ENCODE peak calls at places on chromosomes 16 and 17, in four cellular contexts. O, K, R and E are unnamed samples. For H3K36me3 and H3K4me1, the result is how much of the 10 kb centered on the place peaks cover.

GRCh38 chr16:75532791-75533190 is 3.1 kb downstream of the CHST5 start:
- DNase-seq in R (no peak), O (no peak), K (no peak), E (no peak)

GRCh38 chr16:12228607-12229499 is 252.3 kb downstream of the SNX29 start:
- DNase-seq in K (no peak), O (peak), R (peak), E (peak)

GRCh38 chr16:83420206-83420760 is 387.5 kb upstream of the HSBP1 start:
- DNase-seq in O (peak), K (no peak), R (peak), E (no peak)

GRCh38 chr17:30172560-30172959 is 55.9 kb downstream of the NSRP1 start:
- DNase-seq in R (no peak), O (no peak), K (no peak), E (no peak)

GRCh38 chr16:56422896-56423441 is 2.4 kb downstream of the AMFR start:
- DNase-seq in R (no peak), K (no peak), O (no peak), E (no peak)

GRCh38 chr16:65254144-65254543 is 132.3 kb upstream of the CDH11 start:
- DNase-seq in K (no peak), O (no peak), R (no peak), E (no peak)

GRCh38 chr17:13587487-13588338 is 14.0 kb downstream of the HS3ST3A1 start:
- DNase-seq in R (no peak), K (no peak), O (peak), E (no peak)

GRCh38 chr16:73170587-73170986 is 122.7 kb upstream of the ZFHX3 start:
- DNase-seq in O (no peak), K (no peak), R (no peak), E (no peak)

GRCh38 chr16:22375117-22375962 is 921 bp upstream of the CDR2 start:
- DNase-seq in R (no peak), O (peak), K (no peak), E (no peak)

GRCh38 chr16:21638573-21638975 is 13.8 kb downstream of the IGSF6 start:
- DNase-seq in R (no peak), K (no peak), O (peak), E (no peak)

GRCh38 chr17:1360975-1361374 is 39.0 kb downstream of the YWHAE start:
- DNase-seq in O (no peak), R (no peak), K (no peak), E (no peak)

GRCh38 chr16:15919331-15919730 is 30.1 kb upstream of the ABCC1 start:
- DNase-seq in K (no peak), O (peak), R (no peak), E (no peak)

GRCh38 chr17:17533901-17534441 is 37.8 kb upstream of the RASD1 start:
- DNase-seq in O (no peak), R (no peak), K (no peak), E (no peak)

GRCh38 chr16:775236-775796 is 12.9 kb downstream of the RPUSD1 start:
- DNase-seq in K (no peak), O (no peak), R (no peak), E (no peak)

GRCh38 chr17:144936-145670 is 7.7 kb downstream of the SCGB1C2 start:
- DNase-seq in R (no peak), O (no peak), K (no peak), E (no peak)

GRCh38 chr16:27660507-27660906 is 110.6 kb downstream of the KATNIP start:
- DNase-seq in O (no peak), K (no peak), R (no peak), E (no peak)

GRCh38 chr17:76458580-76459490 is 5.9 kb upstream of the UBE2O start:
- DNase-seq in R (peak), O (peak), K (no peak), E (no peak)

GRCh38 chr16:86901483-86901882 is 323.1 kb downstream of the FOXL1 start:
- DNase-seq in R (no peak), K (no peak), O (peak), E (no peak)

GRCh38 chr16:1786242-1787055 is 3.7 kb downstream of the NUBP2 start:
- DNase-seq in K (no peak), O (no peak), R (no peak), E (no peak)

GRCh38 chr16:84777435-84777834 is 42.4 kb upstream of the CRISPLD2 start:
- DNase-seq in K (no peak), O (no peak), R (no peak), E (no peak)

GRCh38 chr16:1054660-1055556 is 17.6 kb upstream of the SSTR5 start:
- DNase-seq in K (peak), O (peak), R (peak), E (no peak)

GRCh38 chr17:31369266-31369665 is 22.2 kb upstream of the RAB11FIP4 start:
- DNase-seq in O (no peak), K (no peak), R (no peak), E (no peak)

GRCh38 chr17:31364012-31364411 is 27.5 kb upstream of the RAB11FIP4 start:
- DNase-seq in R (no peak), O (no peak), K (no peak), E (no peak)

GRCh38 chr17:31371511-31372097 is 19.9 kb upstream of the RAB11FIP4 start:
- DNase-seq in O (peak), R (no peak), K (no peak), E (no peak)

GRCh38 chr17:31366088-31366487 is 25.4 kb upstream of the RAB11FIP4 start:
- DNase-seq in O (no peak), K (no peak), R (no peak), E (no peak)
- H3K36me3 ChIP-seq in O (under half), K (half or more), R (under half), E (under half)

GRCh38 chr16:89707695-89708094 is 6.2 kb upstream of the SPATA2L start:
- DNase-seq in K (no peak), R (no peak), O (no peak), E (no peak)
- H3K4me3 ChIP-seq in K (no peak), R (no peak), O (no peak), E (no peak)

GRCh38 chr17:35972066-35972465 is 9.2 kb downstream of the CCL16 start:
- DNase-seq in O (no peak), R (no peak), K (no peak), E (no peak)
- H3K4me1 ChIP-seq in O (under half), R (under half), K (under half), E (under half)

GRCh38 chr17:7862692-7863437 is 5.1 kb downstream of the CYB5D1 start:
- DNase-seq in R (no peak), K (peak), O (peak), E (no peak)

GRCh38 chr17:7864995-7865650 is 7.3 kb downstream of the CYB5D1 start:
- DNase-seq in K (no peak), O (no peak), R (no peak), E (no peak)

GRCh38 chr17:7873051-7873450 is 15.2 kb downstream of the CYB5D1 start:
- DNase-seq in R (no peak), O (no peak), K (no peak), E (no peak)

DNA sequence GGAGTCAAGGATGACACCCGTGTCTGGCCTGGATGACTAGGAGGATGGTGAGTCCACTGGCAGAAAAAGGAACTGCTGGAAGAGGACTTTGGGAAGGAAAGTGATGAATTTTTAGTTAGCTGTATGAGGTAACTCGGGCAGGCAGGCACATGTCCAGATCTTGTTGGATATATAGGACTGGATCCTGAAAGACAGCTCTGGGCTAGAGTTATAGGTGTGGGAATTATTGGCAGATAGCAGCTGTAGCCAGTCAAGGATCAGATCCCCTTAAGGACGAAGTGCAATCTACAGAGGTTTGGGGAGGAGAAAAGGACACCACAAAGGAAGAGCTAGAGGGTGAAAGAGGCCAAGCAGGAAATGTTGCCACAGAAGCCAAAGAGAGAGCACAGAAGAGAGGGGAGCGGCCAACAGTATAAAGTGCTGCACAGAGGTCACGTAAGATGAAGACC is 10.1 kb downstream of the CYB5D1 start:
- DNase-seq in R (no peak), K (no peak), O (no peak), E (no peak)
- H3K36me3 ChIP-seq in R (under half), K (under half), O (under half), E (under half)

GRCh38 chr17:79676796-79677195 is 53.9 kb upstream of the ENPP7 start:
- DNase-seq in O (no peak), K (no peak), R (no peak), E (no peak)

GRCh38 chr17:79677646-79678045 is 53.1 kb upstream of the ENPP7 start:
- DNase-seq in R (no peak), O (no peak), K (no peak), E (no peak)

GRCh38 chr17:79678856-79679255 is 51.9 kb upstream of the ENPP7 start:
- DNase-seq in O (no peak), R (no peak), K (no peak), E (no peak)

GRCh38 chr17:79679631-79680340 is 51.0 kb upstream of the ENPP7 start:
- DNase-seq in K (no peak), R (no peak), O (no peak), E (no peak)

GRCh38 chr17:79678091-79678731 is 52.5 kb upstream of the ENPP7 start:
- DNase-seq in O (no peak), K (no peak), R (no peak), E (no peak)
- H3K4me3 ChIP-seq in O (no peak), K (no peak), R (no peak), E (no peak)

DNA sequence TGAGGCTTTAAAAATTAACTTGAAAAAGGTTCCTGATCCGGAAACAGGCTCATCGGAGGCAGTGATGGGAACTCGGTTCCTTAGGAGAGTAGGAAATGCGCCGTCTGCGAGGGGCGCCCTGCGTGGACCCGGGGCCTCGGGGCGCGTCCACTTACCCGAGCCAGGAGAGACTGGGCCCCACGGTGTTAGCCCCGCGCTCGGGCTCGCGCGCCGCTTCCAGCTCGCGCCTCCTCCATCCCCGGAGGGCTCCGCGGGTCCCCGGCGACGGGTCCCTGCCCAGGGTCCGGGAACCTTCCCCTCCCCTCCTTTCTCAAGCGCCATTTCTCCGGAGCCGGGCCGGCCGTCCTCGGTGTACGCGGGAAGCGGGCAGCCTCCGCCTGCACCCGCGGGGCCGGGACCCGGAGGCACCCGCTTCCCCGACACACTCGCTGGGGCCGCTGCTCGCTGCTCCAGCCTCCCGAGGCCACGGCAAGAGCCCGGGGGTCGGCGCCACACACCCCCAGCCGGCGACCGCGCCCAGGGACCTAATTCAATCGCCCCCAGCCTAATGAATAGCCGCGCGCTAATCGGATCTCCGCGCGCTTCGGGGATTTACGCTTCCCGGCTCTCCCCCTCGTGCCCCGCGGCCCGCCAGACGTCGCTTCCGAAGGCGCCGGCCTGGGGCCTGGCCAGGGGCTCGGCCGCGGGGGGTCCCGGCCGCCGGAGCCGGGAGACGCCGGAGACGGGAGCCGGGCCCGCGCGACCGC is 2.2 kb upstream of the BAHCC1 start:
- DNase-seq in K (no peak), R (no peak), O (peak), E (no peak)
- H3K4me1 ChIP-seq in K (half or more), R (under half), O (under half), E (under half)